ENCODE peak calls at places on chromosomes 3 and 15, in eight cellular contexts. One of them, this sample, is unnamed.

GRCh38 chr3:23129062-23129461 is 74.1 kb upstream of the UBE2E2 start:
- DNase-seq in retinal pigment epithelial cell: no peak
- DNase-seq in ovary: no peak
- DNase-seq in esophagus muscularis mucosa: no peak
- DNase-seq in CD4-positive, CD25-positive, alpha-beta regulatory T cell: no peak
- DNase-seq in fibroblast of pulmonary artery: no peak
- DNase-seq in K562: no peak
- DNase-seq in DND-41: no peak
- DNase-seq in this sample: no peak

GRCh38 chr3:161323926-161324621 is 47.2 kb downstream of the SPTSSB start:
- DNase-seq in esophagus muscularis mucosa: no peak
- DNase-seq in DND-41: no peak
- DNase-seq in retinal pigment epithelial cell: no peak
- DNase-seq in K562: no peak
- DNase-seq in CD4-positive, CD25-positive, alpha-beta regulatory T cell: no peak
- DNase-seq in ovary: no peak
- DNase-seq in fibroblast of pulmonary artery: no peak
- DNase-seq in this sample: no peak

GRCh38 chr3:108001457-108001856 is 89.4 kb downstream of the CD47 start:
- DNase-seq in retinal pigment epithelial cell: no peak
- DNase-seq in ovary: no peak
- DNase-seq in esophagus muscularis mucosa: no peak
- DNase-seq in fibroblast of pulmonary artery: no peak
- DNase-seq in K562: no peak
- DNase-seq in CD4-positive, CD25-positive, alpha-beta regulatory T cell: no peak
- DNase-seq in DND-41: no peak
- DNase-seq in this sample: no peak

GRCh38 chr15:37143351-37143750 is 43.0 kb upstream of the MEIS2 start:
- DNase-seq in ovary: no peak
- DNase-seq in DND-41: no peak
- DNase-seq in esophagus muscularis mucosa: no peak
- DNase-seq in K562: no peak
- DNase-seq in CD4-positive, CD25-positive, alpha-beta regulatory T cell: no peak
- DNase-seq in retinal pigment epithelial cell: no peak
- DNase-seq in fibroblast of pulmonary artery: no peak
- DNase-seq in this sample: no peak

GRCh38 chr3:131630117-131630516 is 127.3 kb upstream of the MRPL3 start:
- DNase-seq in DND-41: no peak
- DNase-seq in K562: no peak
- DNase-seq in ovary: no peak
- DNase-seq in CD4-positive, CD25-positive, alpha-beta regulatory T cell: no peak
- DNase-seq in fibroblast of pulmonary artery: peak
- DNase-seq in retinal pigment epithelial cell: no peak
- DNase-seq in esophagus muscularis mucosa: no peak
- DNase-seq in this sample: no peak

GRCh38 chr15:42863572-42864239 is 56.9 kb downstream of the TTBK2 start:
- DNase-seq in DND-41: no peak
- DNase-seq in K562: no peak
- DNase-seq in retinal pigment epithelial cell: peak
- DNase-seq in CD4-positive, CD25-positive, alpha-beta regulatory T cell: no peak
- DNase-seq in ovary: no peak
- DNase-seq in fibroblast of pulmonary artery: peak
- DNase-seq in esophagus muscularis mucosa: no peak
- DNase-seq in this sample: no peak

GRCh38 chr15:95872366-95872771 is 458.1 kb upstream of the NR2F2 start:
- DNase-seq in fibroblast of pulmonary artery: peak
- DNase-seq in esophagus muscularis mucosa: no peak
- DNase-seq in K562: no peak
- DNase-seq in retinal pigment epithelial cell: no peak
- DNase-seq in CD4-positive, CD25-positive, alpha-beta regulatory T cell: no peak
- DNase-seq in ovary: no peak
- DNase-seq in DND-41: peak
- DNase-seq in this sample: no peak

GRCh38 chr3:160719710-160720109 is 36.3 kb upstream of the PPM1L start:
- DNase-seq in retinal pigment epithelial cell: no peak
- DNase-seq in esophagus muscularis mucosa: no peak
- DNase-seq in K562: no peak
- DNase-seq in fibroblast of pulmonary artery: no peak
- DNase-seq in ovary: no peak
- DNase-seq in DND-41: no peak
- DNase-seq in CD4-positive, CD25-positive, alpha-beta regulatory T cell: no peak
- DNase-seq in this sample: no peak

GRCh38 chr3:152298393-152299242 is 29.9 kb downstream of the MBNL1 start:
- DNase-seq in K562: peak
- DNase-seq in CD4-positive, CD25-positive, alpha-beta regulatory T cell: peak
- DNase-seq in DND-41: peak
- DNase-seq in fibroblast of pulmonary artery: peak
- DNase-seq in esophagus muscularis mucosa: no peak
- DNase-seq in ovary: peak
- DNase-seq in retinal pigment epithelial cell: peak
- DNase-seq in this sample: peak

GRCh38 chr3:188948658-188949400 is 222.9 kb upstream of the TPRG1 start:
- DNase-seq in CD4-positive, CD25-positive, alpha-beta regulatory T cell: no peak
- DNase-seq in retinal pigment epithelial cell: peak
- DNase-seq in esophagus muscularis mucosa: peak
- DNase-seq in DND-41: no peak
- DNase-seq in fibroblast of pulmonary artery: peak
- DNase-seq in ovary: peak
- DNase-seq in K562: no peak
- DNase-seq in this sample: no peak

GRCh38 chr3:196502775-196503181 is 790 bp downstream of the RNF168 start:
- DNase-seq in CD4-positive, CD25-positive, alpha-beta regulatory T cell: peak
- DNase-seq in fibroblast of pulmonary artery: peak
- DNase-seq in ovary: peak
- DNase-seq in DND-41: peak
- DNase-seq in retinal pigment epithelial cell: peak
- DNase-seq in K562: peak
- DNase-seq in esophagus muscularis mucosa: no peak
- DNase-seq in this sample: peak

GRCh38 chr3:106272302-106272701 is 403.5 kb upstream of the CBLB start:
- DNase-seq in esophagus muscularis mucosa: no peak
- DNase-seq in K562: no peak
- DNase-seq in fibroblast of pulmonary artery: no peak
- DNase-seq in ovary: no peak
- DNase-seq in retinal pigment epithelial cell: no peak
- DNase-seq in CD4-positive, CD25-positive, alpha-beta regulatory T cell: no peak
- DNase-seq in DND-41: no peak
- DNase-seq in this sample: no peak

GRCh38 chr15:84915011-84915958 is 30.8 kb downstream of the SLC28A1 start:
- DNase-seq in retinal pigment epithelial cell: peak
- DNase-seq in K562: peak
- DNase-seq in esophagus muscularis mucosa: no peak
- DNase-seq in CD4-positive, CD25-positive, alpha-beta regulatory T cell: no peak
- DNase-seq in DND-41: peak
- DNase-seq in fibroblast of pulmonary artery: peak
- DNase-seq in ovary: peak
- DNase-seq in this sample: peak

GRCh38 chr3:185089343-185089742 is 63.5 kb downstream of the C3orf70 start:
- DNase-seq in esophagus muscularis mucosa: no peak
- DNase-seq in retinal pigment epithelial cell: no peak
- DNase-seq in K562: no peak
- DNase-seq in fibroblast of pulmonary artery: peak
- DNase-seq in DND-41: no peak
- DNase-seq in CD4-positive, CD25-positive, alpha-beta regulatory T cell: no peak
- DNase-seq in ovary: no peak
- DNase-seq in this sample: no peak

GRCh38 chr3:108201258-108201657 is 21.0 kb downstream of the IFT57 start:
- DNase-seq in fibroblast of pulmonary artery: no peak
- DNase-seq in K562: no peak
- DNase-seq in ovary: no peak
- DNase-seq in retinal pigment epithelial cell: no peak
- DNase-seq in DND-41: no peak
- DNase-seq in esophagus muscularis mucosa: no peak
- DNase-seq in CD4-positive, CD25-positive, alpha-beta regulatory T cell: no peak
- DNase-seq in this sample: peak

GRCh38 chr15:31853370-31853769 is 176.9 kb upstream of the CHRNA7 start:
- DNase-seq in CD4-positive, CD25-positive, alpha-beta regulatory T cell: no peak
- DNase-seq in DND-41: no peak
- DNase-seq in retinal pigment epithelial cell: no peak
- DNase-seq in fibroblast of pulmonary artery: no peak
- DNase-seq in ovary: no peak
- DNase-seq in K562: no peak
- DNase-seq in esophagus muscularis mucosa: no peak
- DNase-seq in this sample: peak

GRCh38 chr3:15796331-15796730 is 1.4 kb downstream of the ANKRD28 start:
- DNase-seq in ovary: no peak
- DNase-seq in DND-41: no peak
- DNase-seq in fibroblast of pulmonary artery: peak
- DNase-seq in CD4-positive, CD25-positive, alpha-beta regulatory T cell: no peak
- DNase-seq in esophagus muscularis mucosa: no peak
- DNase-seq in K562: no peak
- DNase-seq in retinal pigment epithelial cell: no peak
- DNase-seq in this sample: no peak

GRCh38 chr3:185215873-185216586 is 37.8 kb downstream of the EHHADH start:
- DNase-seq in retinal pigment epithelial cell: no peak
- DNase-seq in K562: peak
- DNase-seq in fibroblast of pulmonary artery: peak
- DNase-seq in CD4-positive, CD25-positive, alpha-beta regulatory T cell: no peak
- DNase-seq in esophagus muscularis mucosa: no peak
- DNase-seq in ovary: no peak
- DNase-seq in DND-41: no peak
- DNase-seq in this sample: no peak

GRCh38 chr3:105967117-105967516 is 98.3 kb upstream of the CBLB start:
- DNase-seq in DND-41: no peak
- DNase-seq in retinal pigment epithelial cell: no peak
- DNase-seq in esophagus muscularis mucosa: no peak
- DNase-seq in CD4-positive, CD25-positive, alpha-beta regulatory T cell: no peak
- DNase-seq in K562: no peak
- DNase-seq in fibroblast of pulmonary artery: peak
- DNase-seq in ovary: no peak
- DNase-seq in this sample: no peak

GRCh38 chr15:98649996-98650870 is 1.9 kb downstream of the IGF1R start:
- DNase-seq in fibroblast of pulmonary artery: peak
- DNase-seq in esophagus muscularis mucosa: peak
- DNase-seq in K562: no peak
- DNase-seq in DND-41: peak
- DNase-seq in retinal pigment epithelial cell: no peak
- DNase-seq in ovary: peak
- DNase-seq in CD4-positive, CD25-positive, alpha-beta regulatory T cell: peak
- DNase-seq in this sample: no peak

GRCh38 chr15:73930371-73930770 is 4.1 kb downstream of the LOXL1 start:
- DNase-seq in ovary: peak
- DNase-seq in retinal pigment epithelial cell: no peak
- DNase-seq in DND-41: no peak
- DNase-seq in CD4-positive, CD25-positive, alpha-beta regulatory T cell: no peak
- DNase-seq in K562: no peak
- DNase-seq in esophagus muscularis mucosa: no peak
- DNase-seq in fibroblast of pulmonary artery: peak
- DNase-seq in this sample: no peak

GRCh38 chr3:127325630-127325961 is 37.8 kb upstream of the PRR20G start:
- DNase-seq in K562: no peak
- DNase-seq in CD4-positive, CD25-positive, alpha-beta regulatory T cell: no peak
- DNase-seq in DND-41: no peak
- DNase-seq in fibroblast of pulmonary artery: no peak
- DNase-seq in ovary: no peak
- DNase-seq in retinal pigment epithelial cell: no peak
- DNase-seq in esophagus muscularis mucosa: no peak
- DNase-seq in this sample: no peak

DNA sequence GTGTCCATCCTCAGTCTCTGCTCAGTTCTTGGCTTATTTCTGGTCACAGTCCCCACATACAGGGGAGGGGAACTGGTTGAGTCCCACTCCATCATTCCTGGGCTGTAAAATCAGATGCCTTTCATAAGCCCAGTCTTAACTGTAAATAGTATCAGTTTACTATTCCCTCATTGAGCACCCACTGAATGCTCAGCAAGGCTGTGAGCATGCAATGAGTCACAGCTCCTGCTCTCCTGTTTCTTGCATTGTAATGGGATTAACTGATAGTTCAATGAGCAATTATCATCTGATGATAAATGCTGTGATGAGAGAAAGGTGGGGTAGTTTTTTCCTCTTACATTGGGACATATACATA is 113.6 kb upstream of the TPM1 start:
- DNase-seq in DND-41: no peak
- DNase-seq in K562: no peak
- DNase-seq in retinal pigment epithelial cell: peak
- DNase-seq in CD4-positive, CD25-positive, alpha-beta regulatory T cell: no peak
- DNase-seq in esophagus muscularis mucosa: no peak
- DNase-seq in ovary: no peak
- DNase-seq in fibroblast of pulmonary artery: no peak
- DNase-seq in this sample: no peak
- H3K4me3 ChIP-seq in DND-41: no peak
- H3K4me3 ChIP-seq in K562: no peak
- H3K4me3 ChIP-seq in retinal pigment epithelial cell: no peak
- H3K4me3 ChIP-seq in CD4-positive, CD25-positive, alpha-beta regulatory T cell: no peak
- H3K4me3 ChIP-seq in esophagus muscularis mucosa: no peak
- H3K4me3 ChIP-seq in ovary: no peak
- H3K4me3 ChIP-seq in fibroblast of pulmonary artery: no peak
- H3K4me3 ChIP-seq in this sample: no peak

DNA sequence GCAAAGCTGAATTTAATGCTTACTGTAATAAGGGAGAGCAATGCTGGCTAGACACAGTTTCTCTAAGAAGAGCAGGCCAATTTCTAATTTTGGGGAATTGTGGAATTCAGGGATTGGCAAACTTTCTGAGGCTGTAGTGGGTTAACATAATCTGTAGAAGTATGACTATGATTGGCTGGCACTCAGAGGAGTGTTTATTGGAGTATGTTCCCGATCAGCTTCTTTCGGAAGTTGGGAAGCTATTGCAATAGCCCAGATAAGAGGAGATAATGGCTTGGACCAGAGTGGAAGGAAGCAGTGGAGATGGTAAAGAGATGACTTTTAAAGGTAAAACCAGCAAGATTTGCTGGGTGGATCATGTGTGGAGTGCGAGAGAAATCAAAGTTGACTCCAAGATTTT is 19.4 kb downstream of the TMOD3 start:
- DNase-seq in esophagus muscularis mucosa: no peak
- DNase-seq in ovary: no peak
- DNase-seq in K562: no peak
- DNase-seq in fibroblast of pulmonary artery: peak
- DNase-seq in DND-41: no peak
- DNase-seq in CD4-positive, CD25-positive, alpha-beta regulatory T cell: no peak
- DNase-seq in retinal pigment epithelial cell: no peak
- DNase-seq in this sample: no peak
- H3K4me3 ChIP-seq in esophagus muscularis mucosa: no peak
- H3K4me3 ChIP-seq in ovary: no peak
- H3K4me3 ChIP-seq in K562: no peak
- H3K4me3 ChIP-seq in fibroblast of pulmonary artery: no peak
- H3K4me3 ChIP-seq in DND-41: no peak
- H3K4me3 ChIP-seq in CD4-positive, CD25-positive, alpha-beta regulatory T cell: no peak
- H3K4me3 ChIP-seq in retinal pigment epithelial cell: no peak
- H3K4me3 ChIP-seq in this sample: no peak

GRCh38 chr15:58228708-58229107 is 90.5 kb downstream of the AQP9 start:
- DNase-seq in fibroblast of pulmonary artery: peak
- DNase-seq in esophagus muscularis mucosa: no peak
- DNase-seq in ovary: no peak
- DNase-seq in retinal pigment epithelial cell: peak
- DNase-seq in DND-41: no peak
- DNase-seq in CD4-positive, CD25-positive, alpha-beta regulatory T cell: no peak
- DNase-seq in K562: no peak
- DNase-seq in this sample: no peak
- H3K4me3 ChIP-seq in fibroblast of pulmonary artery: no peak
- H3K4me3 ChIP-seq in esophagus muscularis mucosa: no peak
- H3K4me3 ChIP-seq in ovary: no peak
- H3K4me3 ChIP-seq in retinal pigment epithelial cell: no peak
- H3K4me3 ChIP-seq in DND-41: no peak
- H3K4me3 ChIP-seq in CD4-positive, CD25-positive, alpha-beta regulatory T cell: no peak
- H3K4me3 ChIP-seq in K562: no peak
- H3K4me3 ChIP-seq in this sample: no peak

DNA sequence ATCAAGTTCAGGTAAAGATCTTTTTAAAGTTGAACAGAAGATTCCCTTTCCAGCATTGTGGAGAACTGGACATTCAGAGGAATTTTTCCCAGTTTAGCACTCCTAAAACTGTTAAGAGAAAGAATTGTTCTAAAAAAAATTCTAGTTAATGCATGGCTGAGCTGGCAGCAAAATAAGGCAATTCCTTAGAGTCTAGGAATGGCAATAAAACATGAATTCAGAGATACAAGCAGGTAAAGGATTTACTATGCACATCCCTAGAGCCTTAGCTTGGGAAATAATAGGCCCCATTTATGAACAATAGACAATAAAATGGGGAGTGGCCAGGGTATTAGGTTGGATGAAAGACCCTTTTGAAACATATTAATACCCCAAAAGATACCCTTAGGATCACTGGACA is 116.9 kb downstream of the STAC start:
- DNase-seq in fibroblast of pulmonary artery: no peak
- DNase-seq in DND-41: no peak
- DNase-seq in retinal pigment epithelial cell: no peak
- DNase-seq in K562: no peak
- DNase-seq in esophagus muscularis mucosa: no peak
- DNase-seq in CD4-positive, CD25-positive, alpha-beta regulatory T cell: no peak
- DNase-seq in ovary: no peak
- DNase-seq in this sample: no peak
- H3K4me3 ChIP-seq in fibroblast of pulmonary artery: no peak
- H3K4me3 ChIP-seq in DND-41: no peak
- H3K4me3 ChIP-seq in retinal pigment epithelial cell: no peak
- H3K4me3 ChIP-seq in K562: no peak
- H3K4me3 ChIP-seq in esophagus muscularis mucosa: no peak
- H3K4me3 ChIP-seq in CD4-positive, CD25-positive, alpha-beta regulatory T cell: no peak
- H3K4me3 ChIP-seq in ovary: no peak
- H3K4me3 ChIP-seq in this sample: no peak